ENCODE peak calls at places on chromosomes 3 and 15, in eight cellular contexts. V, H, O, Q, N, P, C and Y are unnamed samples.

GRCh38 chr15:55108858-55109518 is 87.8 kb downstream of the RSL24D1 start:
- DNase-seq in V (peak; percentile 29), H (peak; percentile 13), O (peak; percentile 60), Q (peak; percentile 49), N (peak; percentile 2), P (peak; percentile 1), C (peak; percentile 10), Y (peak; percentile 64)

GRCh38 chr15:35308802-35309201 is 223.7 kb upstream of the NANOGP8 start:
- DNase-seq in V (no peak), H (no peak), O (no peak), Q (no peak), N (no peak), P (no peak), C (peak; percentile 65), Y (peak; percentile 93)

GRCh38 chr3:133930341-133930933 is 34.8 kb upstream of the RAB6B start:
- DNase-seq in V (no peak), H (no peak), O (no peak), Q (peak; percentile 59), N (no peak), P (peak; percentile 77), C (peak; percentile 68), Y (peak; percentile 89)

GRCh38 chr3:50478051-50478450 is 25.4 kb downstream of the CACNA2D2 start:
- DNase-seq in V (no peak), H (no peak), O (no peak), Q (no peak), N (no peak), P (no peak), C (no peak), Y (no peak)

GRCh38 chr15:51837784-51838183 is 8.3 kb downstream of the TMOD3 start:
- DNase-seq in V (no peak), H (no peak), O (no peak), Q (peak; percentile 20), N (no peak), P (peak; percentile 66), C (no peak), Y (peak; percentile 65)

GRCh38 chr15:101499863-101500713 is 10.6 kb upstream of the PCSK6 start:
- DNase-seq in V (no peak), H (no peak), O (no peak), Q (peak; percentile 30), N (no peak), P (peak; percentile 62), C (no peak), Y (no peak)

GRCh38 chr15:52877255-52877654 is 87.1 kb upstream of the ONECUT1 start:
- DNase-seq in V (no peak), H (no peak), O (no peak), Q (no peak), N (no peak), P (no peak), C (no peak), Y (no peak)

GRCh38 chr3:10173926-10174435 is 9.3 kb downstream of the IRAK2 start:
- DNase-seq in V (no peak), H (no peak), O (no peak), Q (peak; percentile 62), N (no peak), P (peak; percentile 94), C (peak; percentile 94), Y (peak; percentile 98)

GRCh38 chr3:11288786-11289637 is 16.8 kb downstream of the ATG7 start:
- DNase-seq in V (no peak), H (no peak), O (no peak), Q (peak; percentile 60), N (no peak), P (peak; percentile 81), C (peak; percentile 81), Y (peak; percentile 89)

GRCh38 chr3:11254876-11255275 is 17.3 kb upstream of the ATG7 start:
- DNase-seq in V (no peak), H (no peak), O (no peak), Q (no peak), N (no peak), P (no peak), C (no peak), Y (no peak)

GRCh38 chr3:4588410-4588809 is 95.3 kb downstream of the ITPR1 start:
- DNase-seq in V (no peak), H (no peak), O (no peak), Q (no peak), N (no peak), P (peak; percentile 57), C (no peak), Y (no peak)

GRCh38 chr3:139928708-139929505 is 6.1 kb upstream of the CLSTN2 start:
- DNase-seq in V (no peak), H (no peak), O (no peak), Q (no peak), N (no peak), P (peak; percentile 13), C (no peak), Y (no peak)

GRCh38 chr3:186381424-186382216 is 19.6 kb upstream of the DGKG start:
- DNase-seq in V (no peak), H (no peak), O (no peak), Q (no peak), N (no peak), P (no peak), C (no peak), Y (no peak)

GRCh38 chr3:101010316-101010715 is 17.1 kb upstream of the ABI3BP start:
- DNase-seq in V (no peak), H (no peak), O (no peak), Q (no peak), N (no peak), P (no peak), C (no peak), Y (peak; percentile 41)